ENCODE peak calls at places on chromosomes 2 and 18, in four cellular contexts. B, X, P and U are unnamed samples.

GRCh38 chr2:32715981-32716380 is 88.1 kb downstream of the TTC27 start:
- DNase-seq in B (no peak), X (no peak), P (no peak), U (no peak)

GRCh38 chr2:41907716-41908328 is 140.0 kb upstream of the PKDCC start:
- DNase-seq in P (no peak), X (no peak), B (no peak), U (no peak)

GRCh38 chr2:67137699-67138098 is 259.4 kb upstream of the ETAA1 start:
- DNase-seq in B (no peak), X (no peak), P (no peak), U (no peak)

GRCh38 chr2:230687498-230687897 is 25.1 kb upstream of the CAB39 start:
- DNase-seq in P (no peak), B (no peak), X (no peak), U (no peak)

GRCh38 chr2:148614332-148615049 is 30.1 kb upstream of the EPC2 start:
- DNase-seq in B (no peak), X (no peak), P (peak; percentile 6), U (no peak)

GRCh38 chr18:10927290-10927979 is 221.9 kb downstream of the PIEZO2 start:
- DNase-seq in P (no peak), X (no peak), B (no peak), U (no peak)

GRCh38 chr18:62329676-62330454 is 4.8 kb downstream of the TNFRSF11A start:
- DNase-seq in B (no peak), X (no peak), P (peak; percentile 20), U (no peak)

GRCh38 chr2:64485961-64486360 is 32.0 kb downstream of the LGALSL start:
- DNase-seq in B (no peak), X (no peak), P (no peak), U (no peak)

GRCh38 chr2:204871246-204871953 is 326.1 kb downstream of the PARD3B start:
- DNase-seq in P (no peak), B (no peak), X (no peak), U (no peak)

GRCh38 chr2:48560546-48561209 is 30.7 kb downstream of the STON1 start:
- DNase-seq in B (no peak), P (no peak), X (no peak), U (no peak)

GRCh38 chr2:183837157-183837556 is 712.9 kb downstream of the NUP35 start:
- DNase-seq in X (no peak), B (no peak), P (no peak), U (no peak)

GRCh38 chr2:107588960-107589542 is 237.6 kb upstream of the RGPD4 start:
- DNase-seq in X (no peak), B (no peak), P (no peak), U (no peak)

GRCh38 chr2:210617732-210618330 is 61.4 kb downstream of the CPS1 start:
- DNase-seq in B (no peak), P (no peak), X (no peak), U (no peak)

GRCh38 chr2:179302764-179303561 is 38.3 kb upstream of the SESTD1 start:
- DNase-seq in P (no peak), X (no peak), B (no peak), U (no peak)

GRCh38 chr2:166384774-166385173 is 9.0 kb upstream of the SCN9A start:
- DNase-seq in X (no peak), P (no peak), B (no peak), U (no peak)

GRCh38 chr2:227661827-227662226 is 4.8 kb upstream of the SCYGR5 start:
- DNase-seq in X (no peak), B (no peak), P (no peak), U (no peak)

GRCh38 chr2:57698935-57699449 is 347.6 kb upstream of the VRK2 start:
- DNase-seq in P (no peak), X (no peak), B (no peak), U (no peak)

GRCh38 chr2:235416816-235417499 is 76.9 kb upstream of the AGAP1 start:
- DNase-seq in B (no peak), P (no peak), X (no peak), U (no peak)

GRCh38 chr2:241199897-241200821 is 11.7 kb downstream of the ANO7 start:
- DNase-seq in B (no peak), X (peak; percentile 66), P (no peak), U (no peak)

GRCh38 chr2:58932801-58933200 is 691.7 kb upstream of the FANCL start:
- DNase-seq in P (no peak), X (no peak), B (no peak), U (no peak)

GRCh38 chr18:58967643-58968291 is 103.1 kb downstream of the ZNF532 start:
- DNase-seq in B (no peak), X (no peak), P (no peak), U (no peak)

GRCh38 chr2:101704816-101705565 is 7.5 kb downstream of the MAP4K4 start:
- DNase-seq in B (no peak), X (no peak), P (no peak), U (no peak)

GRCh38 chr2:69773201-69773600 is 31.3 kb downstream of the ANXA4 start:
- DNase-seq in P (peak; percentile 17), X (no peak), B (no peak), U (no peak)

GRCh38 chr2:185919155-185919554 is 180.6 kb downstream of the FSIP2 start:
- DNase-seq in B (no peak), P (no peak), X (no peak), U (no peak)

GRCh38 chr2:224836263-224836662 is 120.1 kb upstream of the CCDC195 start:
- DNase-seq in B (no peak), X (no peak), P (no peak), U (no peak)

GRCh38 chr2:23523651-23524260 is 138.8 kb downstream of the KLHL29 start:
- DNase-seq in B (no peak), X (no peak), P (no peak), U (no peak)

GRCh38 chr2:3223080-3223923 is 154.3 kb downstream of the EIPR1 start:
- DNase-seq in X (no peak), B (no peak), P (peak; percentile 88), U (peak; percentile 87)

GRCh38 chr2:84888401-84889276 is 7.8 kb upstream of the TRABD2A start:
- DNase-seq in B (no peak), X (no peak), P (peak; percentile 53), U (peak; percentile 65)

GRCh38 chr2:240299710-240300068 is 135.8 kb upstream of the GPC1 start:
- DNase-seq in B (no peak), X (no peak), P (no peak), U (peak; percentile 26)

GRCh38 chr2:184304006-184304405 is 294.3 kb upstream of the ZNF804A start:
- DNase-seq in X (no peak), B (no peak), P (no peak), U (no peak)